ENCODE peak calls at places on chromosomes 4 and X, in nine cellular contexts. M, A, J, I, Z, H, F, N and Q are unnamed samples.

GRCh38 chrX:46547857-46548256 is 2.6 kb upstream of the ZNF674 start:
- DNase-seq in M (no peak), A (no peak), J (no peak), I (no peak), Z (no peak), H (no peak), F (peak; percentile 5), N (peak; percentile 63), Q (no peak)

GRCh38 chrX:65696613-65697012 is 29.2 kb downstream of the MSN start:
- DNase-seq in M (no peak), A (no peak), J (no peak), I (no peak), Z (no peak), H (no peak), F (no peak), N (no peak), Q (no peak)

GRCh38 chr4:48047896-48048295 is 31.3 kb downstream of the NIPAL1 start:
- DNase-seq in M (no peak), A (peak; percentile 8), J (no peak), I (no peak), Z (peak; percentile 63), H (no peak), F (no peak), N (peak; percentile 60), Q (no peak)

GRCh38 chr4:128725405-128725804 is 84.1 kb upstream of the JADE1 start:
- DNase-seq in M (no peak), A (no peak), J (peak; percentile 5), I (no peak), Z (peak; percentile 8), H (no peak), F (no peak), N (peak; percentile 15), Q (no peak)

GRCh38 chr4:140567722-140568121 is 1.0 kb downstream of the UCP1 start:
- DNase-seq in M (no peak), A (peak; percentile 32), J (peak; percentile 73), I (no peak), Z (peak; percentile 6), H (no peak), F (no peak), N (peak; percentile 41), Q (peak; percentile 57)

GRCh38 chr4:119559044-119559647 is 69.5 kb downstream of the PDE5A start:
- DNase-seq in M (no peak), A (peak; percentile 45), J (peak; percentile 30), I (no peak), Z (no peak), H (no peak), F (no peak), N (peak; percentile 51), Q (no peak)

GRCh38 chr4:185792384-185793146 is 19.4 kb downstream of the SORBS2 start:
- DNase-seq in M (no peak), A (no peak), J (peak; percentile 15), I (no peak), Z (no peak), H (no peak), F (peak; percentile 60), N (no peak), Q (no peak)

GRCh38 chrX:134634691-134635090 is 23.6 kb downstream of the PLAC1 start:
- DNase-seq in M (no peak), A (no peak), J (no peak), I (no peak), Z (no peak), H (no peak), F (no peak), N (no peak), Q (no peak)

GRCh38 chr4:112075129-112075753 is 70.0 kb upstream of the FAM241A start:
- DNase-seq in M (no peak), A (peak; percentile 50), J (peak; percentile 68), I (no peak), Z (peak; percentile 28), H (no peak), F (peak; percentile 31), N (peak; percentile 71), Q (peak; percentile 52)

GRCh38 chr4:105306158-105306781 is 159.6 kb downstream of the TET2 start:
- DNase-seq in M (no peak), A (no peak), J (no peak), I (no peak), Z (no peak), H (no peak), F (peak; percentile 0), N (no peak), Q (no peak)

GRCh38 chrX:49070988-49071387 is 2.8 kb downstream of the PRAF2 start:
- DNase-seq in M (no peak), A (no peak), J (no peak), I (no peak), Z (no peak), H (no peak), F (no peak), N (no peak), Q (no peak)

GRCh38 chr4:51842167-51842553 is 793 bp upstream of the DCUN1D4 start:
- DNase-seq in M (no peak), A (peak; percentile 47), J (peak; percentile 53), I (peak; percentile 72), Z (peak; percentile 10), H (no peak), F (no peak), N (no peak), Q (peak; percentile 18)
- H3K27ac ChIP-seq in M (peak overlapping the region; percentile 94), A (peak overlapping the region; percentile 84), J (no peak overlapping the region), I (peak overlapping the region; percentile 99), Z (peak overlapping the region; percentile 54), H (peak overlapping the region; percentile 95), F (no peak overlapping the region), N (no peak overlapping the region), Q (peak overlapping the region; percentile 71)

DNA sequence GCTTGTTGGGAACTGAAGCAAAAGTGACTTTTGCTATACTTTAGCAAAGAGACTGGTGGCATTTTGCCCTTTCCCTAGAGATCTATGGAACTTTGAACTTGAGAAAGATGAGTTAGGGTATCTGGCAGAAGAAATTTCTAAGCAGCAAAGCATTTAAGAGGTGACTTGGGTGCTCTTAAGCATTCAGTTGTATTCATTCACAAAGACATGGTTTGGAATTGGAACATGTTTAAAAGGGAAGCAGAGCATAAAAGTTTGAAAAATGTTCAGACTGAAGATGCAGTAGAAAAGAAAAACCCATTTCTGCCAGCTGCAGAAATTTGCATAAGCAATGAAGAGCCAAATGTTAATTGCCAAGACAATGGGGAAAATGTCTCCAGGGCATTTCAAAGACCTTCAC is 21.6 kb downstream of the AIMP1 start:
- DNase-seq in M (no peak), A (no peak), J (no peak), I (no peak), Z (no peak), H (no peak), F (no peak), N (no peak), Q (no peak)
- H3K36me3 ChIP-seq in M (peaks cover 45% of the 10 kb centered on the region), A (peaks cover 76% of the 10 kb centered on the region), J (peaks cover 14% of the 10 kb centered on the region), I (peaks cover 23% of the 10 kb centered on the region), Z (peaks cover 17% of the 10 kb centered on the region), H (peaks cover 8% of the 10 kb centered on the region), F (peaks cover 11% of the 10 kb centered on the region), N (peaks cover 3% of the 10 kb centered on the region), Q (peaks cover 50% of the 10 kb centered on the region)

DNA sequence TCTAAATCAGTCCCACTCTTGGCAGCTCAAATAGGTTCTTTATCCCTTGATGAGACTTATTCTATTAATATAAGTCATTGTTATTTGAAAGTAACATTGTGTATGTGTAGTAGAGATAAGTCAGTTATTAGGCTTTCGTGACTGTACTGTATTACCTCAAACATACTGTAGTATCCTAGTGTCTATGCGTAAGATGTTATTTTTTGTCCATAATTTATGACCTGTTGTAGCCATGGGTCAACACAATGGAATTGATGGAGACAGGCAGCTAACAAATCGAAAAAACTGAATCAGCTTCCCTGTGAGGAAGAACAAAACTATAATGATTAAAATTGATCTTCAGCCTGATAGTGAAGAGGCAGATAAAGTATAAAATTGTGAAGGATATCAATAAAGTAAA is 41.8 kb downstream of the CLCN3 start:
- DNase-seq in M (no peak), A (no peak), J (no peak), I (no peak), Z (no peak), H (no peak), F (no peak), N (no peak), Q (no peak)
- H3K27ac ChIP-seq in M (no peak overlapping the region), A (no peak overlapping the region), J (no peak overlapping the region), I (peak overlapping the region; percentile 83), Z (peak overlapping the region; percentile 18), H (peak overlapping the region; percentile 83), F (peak overlapping the region; percentile 98), N (no peak overlapping the region), Q (no peak overlapping the region)

GRCh38 chr4:1082215-1083182 is 30.9 kb downstream of the RNF212 start:
- DNase-seq in M (peak; percentile 76), A (no peak), J (no peak), I (peak; percentile 75), Z (peak; percentile 97), H (peak; percentile 66), F (peak; percentile 87), N (no peak), Q (no peak)
- H3K36me3 ChIP-seq in M (no peaks in the 10 kb centered on the region), A (no peaks in the 10 kb centered on the region), J (no peaks in the 10 kb centered on the region), I (no peaks in the 10 kb centered on the region), Z (no peaks in the 10 kb centered on the region), H (no peaks in the 10 kb centered on the region), F (no peaks in the 10 kb centered on the region), N (no peaks in the 10 kb centered on the region), Q (no peaks in the 10 kb centered on the region)

DNA sequence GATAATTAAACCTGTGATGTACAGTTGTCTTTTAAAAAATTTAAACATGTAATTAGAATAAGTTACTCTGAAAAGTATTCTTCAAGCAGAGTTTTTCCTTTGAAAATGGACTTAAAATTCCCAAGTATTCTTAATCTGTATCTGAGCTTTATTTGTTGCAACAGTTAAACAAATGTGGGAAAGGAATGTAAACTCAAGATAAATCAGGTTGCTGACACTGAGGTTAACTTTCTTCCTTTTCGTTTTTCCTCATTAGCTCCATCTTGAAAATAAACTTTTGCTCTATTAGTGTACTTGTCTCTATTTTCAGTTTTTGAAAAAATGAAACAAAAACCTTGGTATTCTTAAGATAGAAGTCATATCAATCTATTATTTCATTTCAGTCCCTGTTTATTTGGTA is 144.5 kb upstream of the BMPR1B start:
- DNase-seq in M (no peak), A (no peak), J (no peak), I (no peak), Z (no peak), H (no peak), F (no peak), N (no peak), Q (no peak)
- H3K27ac ChIP-seq in M (no peak overlapping the region), A (no peak overlapping the region), J (no peak overlapping the region), I (no peak overlapping the region), Z (no peak overlapping the region), H (no peak overlapping the region), F (no peak overlapping the region), N (no peak overlapping the region), Q (no peak overlapping the region)

GRCh38 chr4:17812125-17812524 is 1.3 kb downstream of the NCAPG start:
- DNase-seq in M (no peak), A (no peak), J (no peak), I (no peak), Z (no peak), H (no peak), F (no peak), N (no peak), Q (no peak)
- H3K36me3 ChIP-seq in M (no peaks in the 10 kb centered on the region), A (peaks cover 5% of the 10 kb centered on the region), J (peaks cover 16% of the 10 kb centered on the region), I (no peaks in the 10 kb centered on the region), Z (no peaks in the 10 kb centered on the region), H (no peaks in the 10 kb centered on the region), F (peaks cover 12% of the 10 kb centered on the region), N (no peaks in the 10 kb centered on the region), Q (peaks cover 78% of the 10 kb centered on the region)

GRCh38 chr4:26325191-26325590 is 4.4 kb downstream of the RBPJ start:
- DNase-seq in M (no peak), A (peak; percentile 33), J (peak; percentile 50), I (no peak), Z (peak; percentile 26), H (no peak), F (no peak), N (peak; percentile 89), Q (peak; percentile 36)
- H3K27ac ChIP-seq in M (no peak overlapping the region), A (no peak overlapping the region), J (no peak overlapping the region), I (no peak overlapping the region), Z (no peak overlapping the region), H (no peak overlapping the region), F (no peak overlapping the region), N (no peak overlapping the region), Q (peak overlapping the region; percentile 10)